ENCODE peak calls at places on chromosomes 4 and X, in eight cellular contexts. H, E, S, X, U, P, L and K are unnamed samples.

GRCh38 chrX:40414335-40414734 is 166.4 kb upstream of the ATP6AP2 start:
- DNase-seq in H (no peak), E (no peak), S (no peak), X (no peak), U (no peak), P (no peak), L (no peak), K (no peak)

GRCh38 chr4:177419416-177419815 is 22.8 kb downstream of the AGA start:
- DNase-seq in H (no peak), E (no peak), S (no peak), X (no peak), U (no peak), P (no peak), L (no peak), K (no peak)

GRCh38 chr4:74123065-74123728 is 24.2 kb upstream of the CXCL2 start:
- DNase-seq in H (no peak), E (no peak), S (peak; percentile 31), X (no peak), U (peak; percentile 77), P (no peak), L (no peak), K (peak; percentile 77)

GRCh38 chr4:85430697-85431096 is 44.3 kb upstream of the ARHGAP24 start:
- DNase-seq in H (no peak), E (no peak), S (no peak), X (no peak), U (peak; percentile 52), P (peak; percentile 2), L (no peak), K (no peak)

GRCh38 chrX:110412971-110413726 is 54.5 kb downstream of the RTL9 start:
- DNase-seq in H (peak; percentile 71), E (peak; percentile 53), S (peak; percentile 71), X (no peak), U (peak; percentile 66), P (peak; percentile 79), L (peak; percentile 79), K (no peak)

GRCh38 chrX:101595739-101596419 is 21.9 kb downstream of the ARMCX6 start:
- DNase-seq in H (peak; percentile 27), E (no peak), S (peak; percentile 21), X (no peak), U (peak; percentile 72), P (peak; percentile 74), L (no peak), K (no peak)

GRCh38 chr4:6663596-6664393 is 23.3 kb downstream of the MRFAP1 start:
- DNase-seq in H (no peak), E (no peak), S (no peak), X (no peak), U (no peak), P (peak; percentile 45), L (no peak), K (no peak)

GRCh38 chrX:31114858-31115257 is 43.0 kb upstream of the FTHL17 start:
- DNase-seq in H (no peak), E (no peak), S (no peak), X (no peak), U (no peak), P (no peak), L (no peak), K (no peak)

GRCh38 chr4:145954924-145955339 is 16.3 kb upstream of the ZNF827 start:
- DNase-seq in H (no peak), E (no peak), S (no peak), X (peak; percentile 88), U (peak; percentile 74), P (no peak), L (no peak), K (no peak)

GRCh38 chr4:113112341-113112978 is 63.0 kb downstream of the ANK2 start:
- DNase-seq in H (no peak), E (no peak), S (no peak), X (no peak), U (no peak), P (no peak), L (no peak), K (no peak)

GRCh38 chr4:41256131-41256739 is 493 bp upstream of the UCHL1 start:
- DNase-seq in H (no peak), E (no peak), S (no peak), X (no peak), U (peak; percentile 37), P (peak; percentile 75), L (no peak), K (peak; percentile 14)

GRCh38 chr4:188735082-188735481 is 595.8 kb downstream of the TRIML1 start:
- DNase-seq in H (no peak), E (no peak), S (no peak), X (no peak), U (no peak), P (no peak), L (no peak), K (no peak)

GRCh38 chr4:42596918-42597317 is 60.0 kb downstream of the ATP8A1 start:
- DNase-seq in H (no peak), E (no peak), S (no peak), X (no peak), U (no peak), P (no peak), L (no peak), K (no peak)

GRCh38 chrX:56385336-56385735 is 153.2 kb downstream of the KLF8 start:
- DNase-seq in H (no peak), E (no peak), S (no peak), X (no peak), U (no peak), P (no peak), L (no peak), K (no peak)

GRCh38 chrX:68299923-68300322 is 133.4 kb downstream of the OPHN1 start:
- DNase-seq in H (no peak), E (no peak), S (no peak), X (no peak), U (no peak), P (no peak), L (no peak), K (no peak)

GRCh38 chrX:136228808-136229207 is 22.4 kb downstream of the MAP7D3 start:
- DNase-seq in H (no peak), E (no peak), S (no peak), X (no peak), U (no peak), P (no peak), L (no peak), K (no peak)

GRCh38 chr4:34105311-34105710 is 2139.0 kb downstream of the ARAP2 start:
- DNase-seq in H (no peak), E (no peak), S (no peak), X (no peak), U (no peak), P (no peak), L (no peak), K (no peak)

GRCh38 chrX:10233696-10234095 is 76.9 kb downstream of the CLCN4 start:
- DNase-seq in H (no peak), E (no peak), S (no peak), X (no peak), U (no peak), P (no peak), L (no peak), K (no peak)

GRCh38 chrX:42759881-42760280 is 18.1 kb downstream of the PPP1R2C start:
- DNase-seq in H (no peak), E (no peak), S (no peak), X (no peak), U (no peak), P (no peak), L (no peak), K (no peak)

GRCh38 chr4:149029056-149029651 is 586.9 kb upstream of the NR3C2 start:
- DNase-seq in H (no peak), E (no peak), S (peak; percentile 57), X (no peak), U (peak; percentile 4), P (peak; percentile 3), L (no peak), K (no peak)

DNA sequence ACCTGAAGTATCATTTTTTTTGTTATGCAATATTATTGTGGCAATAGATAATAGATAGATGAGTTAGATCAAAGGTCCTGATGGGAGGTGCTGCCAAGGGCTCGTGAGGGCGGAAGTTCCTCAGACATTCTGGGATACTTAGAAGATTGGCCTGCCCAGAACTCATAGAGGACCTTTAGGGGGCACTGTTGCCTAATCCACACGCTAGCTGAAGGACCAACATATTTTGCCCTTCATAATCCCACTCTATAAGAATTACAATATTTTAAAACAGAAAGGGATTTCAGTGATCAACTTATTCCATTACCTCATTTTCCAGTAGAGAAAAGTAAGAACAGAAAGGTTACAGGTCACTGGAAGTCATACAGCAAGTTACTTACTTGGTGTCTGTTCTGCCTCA is 22.9 kb upstream of the COX7B2 start:
- DNase-seq in H (peak; percentile 35), E (no peak), S (no peak), X (no peak), U (peak; percentile 3), P (peak; percentile 75), L (no peak), K (no peak)
- TF ChIP-seq CTCF in H (peak; percentile 56), E (peak; percentile 72), S (no peak), X (peak; percentile 65), U (no peak), P (peak; percentile 84), L (no peak), K (peak; percentile 71)

GRCh38 chr4:153154010-153154975 is 50.0 kb upstream of the TRIM2 start:
- DNase-seq in H (no peak), E (no peak), S (no peak), X (no peak), U (peak; percentile 43), P (no peak), L (no peak), K (no peak)
- H3K4me3 ChIP-seq in H (peak overlapping the region; percentile 71), E (peak overlapping the region; percentile 78), S (no peak overlapping the region), X (peak overlapping the region; percentile 62), U (peak overlapping the region; percentile 55), P (peak overlapping the region; percentile 75), L (peak overlapping the region; percentile 76), K (peak overlapping the region; percentile 63)

DNA sequence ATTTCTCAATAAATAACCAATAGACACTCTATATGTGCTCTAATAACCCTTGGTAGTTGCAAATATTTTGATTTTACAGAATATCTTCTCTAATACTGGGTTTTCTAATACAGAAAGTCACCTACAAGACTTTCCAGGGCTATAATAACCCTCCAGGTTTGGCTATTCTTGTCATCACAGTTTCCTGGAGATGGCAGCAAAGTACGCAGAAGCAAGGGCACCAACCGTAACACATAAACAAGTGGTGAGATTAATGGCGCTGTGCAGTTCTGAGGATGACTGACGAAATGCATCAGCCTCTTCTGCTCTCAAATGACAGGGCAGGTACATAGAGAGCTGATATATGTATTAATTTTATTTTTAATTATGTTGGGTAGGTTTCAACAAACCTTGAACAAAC is 122.4 kb downstream of the C4orf33 start:
- DNase-seq in H (peak; percentile 65), E (no peak), S (no peak), X (peak; percentile 23), U (peak; percentile 35), P (peak; percentile 44), L (no peak), K (no peak)
- TF ChIP-seq CTCF in H (peak; percentile 71), E (peak; percentile 50), S (no peak), X (peak; percentile 51), U (peak; percentile 30), P (peak; percentile 57), L (peak; percentile 26), K (no peak)

DNA sequence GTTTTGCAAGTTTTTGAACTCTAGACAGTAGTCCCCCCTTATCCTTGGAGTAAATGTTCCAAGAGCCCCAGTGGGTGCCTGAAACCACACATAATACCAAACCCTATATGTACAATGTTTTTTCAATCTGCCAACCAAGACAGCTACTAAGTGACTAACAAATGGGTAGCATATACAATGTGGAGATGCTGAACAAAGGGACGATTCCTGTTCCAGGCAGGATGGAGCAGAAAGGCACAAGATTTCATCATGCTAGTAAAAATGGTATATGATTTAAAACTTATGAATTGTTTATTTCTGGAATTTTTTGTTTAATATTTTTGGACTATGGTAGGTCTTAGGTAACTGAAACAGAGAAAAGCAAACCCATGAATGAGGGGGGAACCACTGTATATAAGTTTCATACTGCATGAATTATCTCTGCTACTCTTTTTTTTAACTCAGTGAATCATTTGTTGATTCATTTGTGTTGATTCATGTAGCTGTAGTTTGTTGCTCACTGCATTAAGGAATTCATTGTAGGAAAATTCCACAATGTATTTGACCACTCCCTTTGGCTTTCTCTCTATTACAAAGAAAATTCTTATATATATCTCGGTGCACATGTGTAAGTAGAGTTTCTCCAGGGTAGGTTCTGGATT is 21.9 kb upstream of the ANXA3 start:
- DNase-seq in H (no peak), E (no peak), S (no peak), X (no peak), U (no peak), P (no peak), L (no peak), K (no peak)
- H3K4me3 ChIP-seq in H (no peak overlapping the region), E (no peak overlapping the region), S (no peak overlapping the region), X (no peak overlapping the region), U (no peak overlapping the region), P (no peak overlapping the region), L (no peak overlapping the region), K (no peak overlapping the region)